ENCODE peak calls at places on chromosomes 12 and 14, in four cellular contexts. One of them, this sample, is unnamed.

GRCh38 chr14:32934891-32935633 is 3.6 kb upstream of the NPAS3 start:
- DNase-seq in K562: no peak
- DNase-seq in GM12878: no peak
- DNase-seq in H1: peak
- DNase-seq in this sample: no peak

GRCh38 chr12:27331927-27332324 is 710 bp upstream of the BMAL2 start:
- DNase-seq in H1: no peak
- DNase-seq in GM12878: no peak
- DNase-seq in K562: no peak
- DNase-seq in this sample: no peak

GRCh38 chr14:29240046-29240445 is 473.5 kb downstream of the FOXG1 start:
- DNase-seq in GM12878: no peak
- DNase-seq in H1: no peak
- DNase-seq in K562: no peak
- DNase-seq in this sample: peak

GRCh38 chr14:72902802-72903530 is 9.1 kb upstream of the DPF3 start:
- DNase-seq in H1: no peak
- DNase-seq in GM12878: no peak
- DNase-seq in K562: no peak
- DNase-seq in this sample: no peak

GRCh38 chr12:105025890-105026289 is 39.8 kb downstream of the NOPCHAP1 start:
- DNase-seq in GM12878: no peak
- DNase-seq in H1: no peak
- DNase-seq in K562: no peak
- DNase-seq in this sample: peak

GRCh38 chr12:57240069-57240921 is 10.7 kb downstream of the STAC3 start:
- DNase-seq in GM12878: no peak
- DNase-seq in H1: peak
- DNase-seq in K562: peak
- DNase-seq in this sample: peak

GRCh38 chr12:57620936-57621496 is 9.8 kb downstream of the ARHGEF25 start:
- DNase-seq in GM12878: no peak
- DNase-seq in K562: no peak
- DNase-seq in H1: peak
- DNase-seq in this sample: no peak

GRCh38 chr12:69189378-69189978 is 49.9 kb upstream of the CPSF6 start:
- DNase-seq in H1: no peak
- DNase-seq in GM12878: no peak
- DNase-seq in K562: no peak
- DNase-seq in this sample: no peak

GRCh38 chr14:82642425-82642824 is 1108.8 kb upstream of the SEL1L start:
- DNase-seq in GM12878: no peak
- DNase-seq in K562: peak
- DNase-seq in H1: peak
- DNase-seq in this sample: no peak

GRCh38 chr12:41019461-41019860 is 168.7 kb upstream of the PDZRN4 start:
- DNase-seq in H1: no peak
- DNase-seq in K562: no peak
- DNase-seq in GM12878: no peak
- DNase-seq in this sample: no peak

GRCh38 chr12:96350982-96351381 is 49.3 kb downstream of the CDK17 start:
- DNase-seq in K562: no peak
- DNase-seq in GM12878: no peak
- DNase-seq in H1: no peak
- DNase-seq in this sample: no peak

GRCh38 chr12:52278931-52279682 is 4.7 kb downstream of the KRT86 start:
- DNase-seq in GM12878: no peak
- DNase-seq in H1: peak
- DNase-seq in K562: peak
- DNase-seq in this sample: peak

GRCh38 chr14:38838049-38838978 is 264.7 kb downstream of the SEC23A start:
- DNase-seq in GM12878: no peak
- DNase-seq in K562: no peak
- DNase-seq in H1: no peak
- DNase-seq in this sample: no peak
- TF ChIP-seq CHD1 in GM12878: no peak
- TF ChIP-seq CHD1 in K562: no peak
- TF ChIP-seq CHD1 in H1: no peak
- TF ChIP-seq CHD1 in this sample: no peak

DNA sequence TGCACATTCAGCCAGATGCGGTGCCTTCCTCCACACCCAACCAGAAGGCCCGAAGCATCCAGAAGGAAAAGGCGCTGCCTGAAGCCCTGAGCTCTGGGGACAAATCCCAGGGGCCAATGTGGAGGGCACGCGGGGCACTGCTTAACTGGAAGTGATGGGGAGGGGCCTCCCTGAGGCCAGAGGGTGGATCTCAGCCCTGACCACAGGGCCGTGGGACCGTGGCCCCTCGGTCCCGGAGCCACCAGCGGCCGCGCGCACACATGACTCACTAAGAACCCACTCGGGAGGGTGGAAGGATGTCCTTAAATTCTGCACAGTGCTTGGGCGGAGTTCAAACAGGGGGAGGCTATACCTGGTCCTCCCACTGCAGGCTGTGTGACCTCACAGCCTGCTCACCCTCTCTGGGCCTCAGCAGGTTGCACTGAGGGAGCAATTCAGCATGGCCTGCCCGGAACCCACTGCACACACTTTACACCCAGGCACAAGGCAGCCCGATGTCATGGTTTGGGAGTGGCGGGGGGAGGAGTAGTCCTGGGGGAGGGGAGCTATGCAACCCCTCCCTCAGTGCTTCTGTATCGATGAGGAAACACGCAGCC is 89.5 kb downstream of the RFLNA start:
- DNase-seq in GM12878: no peak
- DNase-seq in H1: no peak
- DNase-seq in K562: no peak
- DNase-seq in this sample: no peak
- H3K4me3 ChIP-seq in GM12878: no peak
- H3K4me3 ChIP-seq in H1: no peak
- H3K4me3 ChIP-seq in K562: no peak
- H3K4me3 ChIP-seq in this sample: no peak

GRCh38 chr14:50397461-50398196 is 948 bp upstream of the CDKL1 start:
- DNase-seq in GM12878: no peak
- DNase-seq in H1: no peak
- DNase-seq in K562: no peak
- DNase-seq in this sample: no peak
- TF ChIP-seq CHD1 in GM12878: no peak
- TF ChIP-seq CHD1 in H1: no peak
- TF ChIP-seq CHD1 in K562: no peak
- TF ChIP-seq CHD1 in this sample: no peak

DNA sequence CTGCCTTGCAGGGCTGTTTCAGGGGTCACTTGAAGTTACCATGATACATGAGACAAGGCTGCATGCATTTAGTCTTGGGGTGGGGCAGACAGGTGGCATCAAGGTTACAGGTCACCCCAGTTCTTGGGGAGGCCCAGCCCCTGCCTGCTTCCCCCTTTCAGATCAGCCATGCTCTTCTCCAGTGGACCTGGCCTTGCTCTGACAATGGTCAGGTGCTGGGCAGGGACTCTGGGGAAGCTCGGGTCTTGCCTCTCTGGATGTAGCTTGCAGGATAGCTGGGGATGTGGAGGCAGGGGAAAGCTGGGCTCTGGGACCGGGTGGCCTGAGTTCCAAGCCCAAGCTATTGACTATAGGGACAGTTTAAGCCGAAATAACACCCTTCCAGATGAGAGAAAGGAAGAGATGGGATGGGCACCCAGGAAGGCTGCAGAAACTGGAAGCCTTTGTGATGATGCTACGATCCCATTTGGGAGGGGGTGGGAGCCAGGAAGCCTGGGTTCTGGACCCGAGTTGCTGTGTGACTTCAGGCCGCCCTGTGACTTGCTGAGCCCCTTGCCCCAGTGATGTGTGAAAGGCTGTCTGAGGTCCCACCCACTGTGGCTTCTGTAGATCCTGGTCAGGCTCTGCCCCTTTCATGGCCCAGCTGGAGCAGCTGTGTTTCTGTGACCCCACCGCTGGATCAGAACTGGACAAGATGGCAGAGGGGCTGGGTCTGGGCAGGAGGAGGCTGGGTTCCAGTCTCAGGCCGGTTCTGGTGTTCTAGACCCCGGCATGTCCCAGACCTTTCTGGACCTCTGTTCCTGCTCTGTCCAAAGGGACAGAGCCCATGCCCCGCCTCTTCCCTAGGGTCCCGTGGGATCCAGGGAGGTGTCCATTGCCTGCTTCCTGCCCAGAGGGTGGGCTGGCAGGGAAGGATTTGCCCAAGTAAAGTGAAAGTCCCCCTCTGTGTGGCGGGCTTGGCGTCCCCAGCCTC is 2.1 kb downstream of the TNFAIP2 start:
- DNase-seq in H1: no peak
- DNase-seq in GM12878: no peak
- DNase-seq in K562: no peak
- DNase-seq in this sample: no peak
- H3K4me3 ChIP-seq in H1: no peak
- H3K4me3 ChIP-seq in GM12878: peak
- H3K4me3 ChIP-seq in K562: no peak
- H3K4me3 ChIP-seq in this sample: no peak

GRCh38 chr14:57199911-57200310 is 68.8 kb downstream of the EXOC5 start:
- DNase-seq in H1: no peak
- DNase-seq in K562: no peak
- DNase-seq in GM12878: no peak
- DNase-seq in this sample: peak
- TF ChIP-seq CHD1 in H1: no peak
- TF ChIP-seq CHD1 in K562: no peak
- TF ChIP-seq CHD1 in GM12878: no peak
- TF ChIP-seq CHD1 in this sample: no peak

GRCh38 chr12:116881325-116881866 is at the start of gene HRK:
- DNase-seq in GM12878: no peak
- DNase-seq in K562: peak
- DNase-seq in H1: peak
- DNase-seq in this sample: no peak
- H3K4me3 ChIP-seq in GM12878: no peak
- H3K4me3 ChIP-seq in K562: peak
- H3K4me3 ChIP-seq in H1: peak
- H3K4me3 ChIP-seq in this sample: peak

GRCh38 chr12:93827669-93828068 is 150.5 kb downstream of the CRADD start:
- DNase-seq in GM12878: no peak
- DNase-seq in H1: no peak
- DNase-seq in K562: no peak
- DNase-seq in this sample: no peak
- TF ChIP-seq CHD1 in GM12878: no peak
- TF ChIP-seq CHD1 in H1: no peak
- TF ChIP-seq CHD1 in K562: no peak
- TF ChIP-seq CHD1 in this sample: no peak

DNA sequence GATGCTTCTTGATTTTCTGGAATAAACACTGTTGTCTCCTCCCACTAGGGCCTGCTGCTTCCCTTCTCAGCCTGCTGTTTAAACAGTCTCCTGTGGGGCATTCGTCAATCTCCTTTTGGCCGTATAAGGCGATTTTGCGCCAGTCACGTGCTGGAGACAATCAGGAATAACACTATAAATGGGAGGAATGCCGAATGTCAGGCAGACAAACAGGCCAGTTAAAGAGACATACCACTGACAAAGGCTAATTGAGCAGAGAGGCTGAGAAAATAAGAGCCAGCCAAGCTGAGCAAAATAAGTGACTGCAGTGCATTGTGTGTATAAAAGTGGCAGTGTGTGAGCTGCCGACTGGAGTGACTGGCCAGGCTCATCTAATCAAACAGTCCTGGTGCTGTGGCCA is 23.3 kb downstream of the DMAC2L start:
- DNase-seq in GM12878: no peak
- DNase-seq in K562: no peak
- DNase-seq in H1: no peak
- DNase-seq in this sample: peak
- H3K4me3 ChIP-seq in GM12878: no peak
- H3K4me3 ChIP-seq in K562: no peak
- H3K4me3 ChIP-seq in H1: no peak
- H3K4me3 ChIP-seq in this sample: no peak

GRCh38 chr14:104151028-104151385 is 12.6 kb downstream of the KIF26A start:
- DNase-seq in H1: no peak
- DNase-seq in K562: no peak
- DNase-seq in GM12878: no peak
- DNase-seq in this sample: no peak

GRCh38 chr14:104148433-104149277 is 10.3 kb downstream of the KIF26A start:
- DNase-seq in GM12878: no peak
- DNase-seq in H1: peak
- DNase-seq in K562: no peak
- DNase-seq in this sample: no peak

GRCh38 chr14:104149278-104149595 is 10.8 kb downstream of the KIF26A start:
- DNase-seq in GM12878: no peak
- DNase-seq in H1: no peak
- DNase-seq in K562: no peak
- DNase-seq in this sample: no peak

GRCh38 chr14:104150201-104151027 is 12.0 kb downstream of the KIF26A start:
- DNase-seq in K562: peak
- DNase-seq in H1: no peak
- DNase-seq in GM12878: no peak
- DNase-seq in this sample: no peak

DNA sequence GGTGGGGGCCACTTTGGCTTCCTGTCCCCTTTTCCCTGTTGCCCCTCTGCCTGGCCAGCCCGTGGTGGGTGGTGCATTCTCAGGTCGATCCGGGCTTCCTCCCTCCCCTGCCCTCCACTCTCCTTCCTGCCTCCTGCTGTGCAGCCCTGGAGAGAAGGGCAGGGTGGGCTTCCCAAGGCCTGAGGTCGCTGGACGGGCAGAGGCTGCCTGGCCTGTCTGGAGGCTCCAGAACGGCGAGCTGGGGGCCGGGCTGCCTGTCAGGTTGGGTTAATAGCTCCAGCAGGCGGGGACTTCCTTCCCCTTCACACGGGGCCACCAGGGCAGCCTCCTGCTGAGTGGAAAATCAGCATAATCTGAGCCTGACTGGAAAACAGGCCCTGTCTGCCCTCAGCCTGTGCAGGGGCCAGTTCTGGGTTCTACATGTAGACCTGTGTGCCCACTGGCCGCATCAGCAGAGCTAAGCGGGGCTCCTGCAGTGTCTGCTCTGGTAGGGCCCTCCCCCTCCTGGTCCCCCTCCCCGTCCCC is 11.3 kb downstream of the KIF26A start:
- DNase-seq in K562: no peak
- DNase-seq in H1: peak
- DNase-seq in GM12878: no peak
- DNase-seq in this sample: no peak
- TF ChIP-seq CHD1 in K562: no peak
- TF ChIP-seq CHD1 in H1: no peak
- TF ChIP-seq CHD1 in GM12878: no peak
- TF ChIP-seq CHD1 in this sample: no peak

GRCh38 chr12:123972448-123973401 is at the start of the genes CCDC92 and ZNF664:
- DNase-seq in H1: peak
- DNase-seq in K562: peak
- DNase-seq in GM12878: peak
- DNase-seq in this sample: peak

GRCh38 chr12:123971770-123972447 is 722 bp downstream of the CCDC92 start:
- DNase-seq in GM12878: no peak
- DNase-seq in K562: no peak
- DNase-seq in H1: peak
- DNase-seq in this sample: peak

GRCh38 chr12:123973552-123974341 is 732 bp downstream of the ZNF664 start:
- DNase-seq in K562: peak
- DNase-seq in H1: peak
- DNase-seq in GM12878: no peak
- DNase-seq in this sample: peak

GRCh38 chr12:123979566-123979965 is 6.6 kb downstream of the ZNF664 start:
- DNase-seq in H1: no peak
- DNase-seq in GM12878: no peak
- DNase-seq in K562: no peak
- DNase-seq in this sample: no peak

GRCh38 chr12:123976227-123976826 is 3.3 kb downstream of the ZNF664 start:
- DNase-seq in GM12878: no peak
- DNase-seq in H1: no peak
- DNase-seq in K562: no peak
- DNase-seq in this sample: no peak
- H3K4me3 ChIP-seq in GM12878: no peak
- H3K4me3 ChIP-seq in H1: no peak
- H3K4me3 ChIP-seq in K562: no peak
- H3K4me3 ChIP-seq in this sample: no peak